ENCODE peak calls at places on chromosomes 11 and 22, in five cellular contexts. R, Z, P, W and N are unnamed samples.

GRCh38 chr11:68002943-68003845 is 703 bp downstream of the UNC93B1 start:
- DNase-seq in R (peak; percentile 67), Z (peak; percentile 45), P (no peak), W (no peak), N (peak; percentile 80)

GRCh38 chr22:18044548-18045271 is 20.3 kb upstream of the MICAL3 start:
- DNase-seq in R (no peak), Z (no peak), P (peak; percentile 77), W (no peak), N (no peak)

GRCh38 chr11:31812392-31813241 is 1.5 kb upstream of the PAX6 start:
- DNase-seq in R (no peak), Z (no peak), P (no peak), W (no peak), N (peak; percentile 82)

GRCh38 chr11:70191495-70192140 is 11.5 kb upstream of the FADD start:
- DNase-seq in R (peak; percentile 87), Z (peak; percentile 93), P (peak; percentile 64), W (no peak), N (peak; percentile 96)

GRCh38 chr11:122215244-122215992 is 99.4 kb upstream of the BLID start:
- DNase-seq in R (peak; percentile 92), Z (peak; percentile 82), P (peak; percentile 97), W (peak; percentile 94), N (peak; percentile 94)

GRCh38 chr11:126723665-126724045 is 276.9 kb downstream of the KIRREL3 start:
- DNase-seq in R (no peak), Z (no peak), P (peak; percentile 9), W (no peak), N (no peak)

GRCh38 chr22:25514436-25514835 is 50.0 kb upstream of the GRK3 start:
- DNase-seq in R (peak; percentile 61), Z (no peak), P (no peak), W (no peak), N (peak; percentile 49)

GRCh38 chr11:128251140-128251539 is 336.2 kb downstream of the ETS1 start:
- DNase-seq in R (no peak), Z (no peak), P (peak; percentile 55), W (peak; percentile 38), N (no peak)

GRCh38 chr11:125932301-125932700 is 13.5 kb upstream of the VSIG10L2 start:
- DNase-seq in R (no peak), Z (no peak), P (no peak), W (no peak), N (no peak)

GRCh38 chr11:76768091-76769047 is 14.8 kb upstream of the TSKU start:
- DNase-seq in R (peak; percentile 76), Z (no peak), P (no peak), W (no peak), N (peak; percentile 82)

GRCh38 chr11:61594907-61595257 is 14.0 kb upstream of the SYT7 start:
- DNase-seq in R (no peak), Z (no peak), P (no peak), W (no peak), N (no peak)

GRCh38 chr22:26563022-26563421 is 26.9 kb downstream of the TPST2 start:
- DNase-seq in R (no peak), Z (no peak), P (no peak), W (no peak), N (no peak)

GRCh38 chr11:122746050-122746478 is 90.5 kb downstream of the UBASH3B start:
- DNase-seq in R (no peak), Z (no peak), P (no peak), W (no peak), N (no peak)

GRCh38 chr11:132601863-132602262 is 930.4 kb downstream of the OPCML start:
- DNase-seq in R (no peak), Z (no peak), P (no peak), W (no peak), N (no peak)

GRCh38 chr11:18394928-18395734 is 768 bp downstream of the LDHA start:
- DNase-seq in R (peak; percentile 63), Z (peak; percentile 31), P (no peak), W (no peak), N (peak; percentile 76)